ENCODE peak calls at places on chromosome 6, in seven cellular contexts. One of them, this sample, is unnamed. For H3K36me3, the result is how much of the 10 kb centered on the place peaks cover.

GRCh38 chr6:144378437-144378836 is 93.3 kb downstream of the UTRN start:
- DNase-seq in effector memory CD4-positive, alpha-beta T cell: no peak
- DNase-seq in left ventricle myocardium inferior: no peak
- DNase-seq in SJSA1: no peak
- DNase-seq in PC-9: no peak
- DNase-seq in uterus: no peak
- DNase-seq in small intestine: peak
- DNase-seq in this sample: no peak

GRCh38 chr6:11973238-11973637 is 38.9 kb upstream of the HIVEP1 start:
- DNase-seq in effector memory CD4-positive, alpha-beta T cell: no peak
- DNase-seq in left ventricle myocardium inferior: no peak
- DNase-seq in SJSA1: no peak
- DNase-seq in PC-9: no peak
- DNase-seq in uterus: no peak
- DNase-seq in small intestine: no peak
- DNase-seq in this sample: no peak

GRCh38 chr6:168161371-168161750 is 82.3 kb upstream of the FRMD1 start:
- DNase-seq in effector memory CD4-positive, alpha-beta T cell: no peak
- DNase-seq in left ventricle myocardium inferior: no peak
- DNase-seq in SJSA1: no peak
- DNase-seq in PC-9: no peak
- DNase-seq in uterus: no peak
- DNase-seq in small intestine: no peak
- DNase-seq in this sample: no peak

GRCh38 chr6:99129835-99130234 is 182.1 kb upstream of the FBXL4 start:
- DNase-seq in effector memory CD4-positive, alpha-beta T cell: no peak
- DNase-seq in left ventricle myocardium inferior: no peak
- DNase-seq in SJSA1: no peak
- DNase-seq in PC-9: no peak
- DNase-seq in uterus: no peak
- DNase-seq in small intestine: no peak
- DNase-seq in this sample: no peak

GRCh38 chr6:97282238-97282725 is 734 bp downstream of the MMS22L start:
- DNase-seq in effector memory CD4-positive, alpha-beta T cell: no peak
- DNase-seq in left ventricle myocardium inferior: no peak
- DNase-seq in SJSA1: no peak
- DNase-seq in PC-9: no peak
- DNase-seq in uterus: no peak
- DNase-seq in small intestine: peak
- DNase-seq in this sample: no peak

GRCh38 chr6:9977451-9977850 is 437.4 kb downstream of the TFAP2A start:
- DNase-seq in effector memory CD4-positive, alpha-beta T cell: no peak
- DNase-seq in left ventricle myocardium inferior: no peak
- DNase-seq in SJSA1: no peak
- DNase-seq in PC-9: no peak
- DNase-seq in uterus: no peak
- DNase-seq in small intestine: no peak
- DNase-seq in this sample: no peak

GRCh38 chr6:52503344-52503747 is 73.5 kb downstream of the TRAM2 start:
- DNase-seq in effector memory CD4-positive, alpha-beta T cell: no peak
- DNase-seq in left ventricle myocardium inferior: peak
- DNase-seq in SJSA1: peak
- DNase-seq in PC-9: no peak
- DNase-seq in uterus: no peak
- DNase-seq in small intestine: no peak
- DNase-seq in this sample: no peak

GRCh38 chr6:41239467-41240159 is 11.5 kb downstream of the TREML4 start:
- DNase-seq in effector memory CD4-positive, alpha-beta T cell: no peak
- DNase-seq in left ventricle myocardium inferior: no peak
- DNase-seq in SJSA1: no peak
- DNase-seq in PC-9: no peak
- DNase-seq in uterus: no peak
- DNase-seq in small intestine: no peak
- DNase-seq in this sample: no peak

GRCh38 chr6:82364087-82365010 is 732 bp downstream of the TPBG start:
- DNase-seq in effector memory CD4-positive, alpha-beta T cell: no peak
- DNase-seq in left ventricle myocardium inferior: peak
- DNase-seq in SJSA1: peak
- DNase-seq in PC-9: peak
- DNase-seq in uterus: peak
- DNase-seq in small intestine: peak
- DNase-seq in this sample: peak

GRCh38 chr6:10668126-10668917 is 26.1 kb downstream of the C6orf52 start:
- DNase-seq in effector memory CD4-positive, alpha-beta T cell: no peak
- DNase-seq in left ventricle myocardium inferior: no peak
- DNase-seq in SJSA1: no peak
- DNase-seq in PC-9: no peak
- DNase-seq in uterus: no peak
- DNase-seq in small intestine: no peak
- DNase-seq in this sample: no peak

GRCh38 chr6:3381233-3382065 is 75.4 kb downstream of the SLC22A23 start:
- DNase-seq in effector memory CD4-positive, alpha-beta T cell: no peak
- DNase-seq in left ventricle myocardium inferior: no peak
- DNase-seq in SJSA1: no peak
- DNase-seq in PC-9: no peak
- DNase-seq in uterus: no peak
- DNase-seq in small intestine: no peak
- DNase-seq in this sample: no peak

GRCh38 chr6:45195137-45195536 is 133.0 kb upstream of the RUNX2 start:
- DNase-seq in effector memory CD4-positive, alpha-beta T cell: no peak
- DNase-seq in left ventricle myocardium inferior: no peak
- DNase-seq in SJSA1: no peak
- DNase-seq in PC-9: no peak
- DNase-seq in uterus: no peak
- DNase-seq in small intestine: no peak
- DNase-seq in this sample: no peak

GRCh38 chr6:148435386-148435785 is 92.7 kb downstream of the SASH1 start:
- DNase-seq in effector memory CD4-positive, alpha-beta T cell: no peak
- DNase-seq in left ventricle myocardium inferior: no peak
- DNase-seq in SJSA1: no peak
- DNase-seq in PC-9: no peak
- DNase-seq in uterus: no peak
- DNase-seq in small intestine: no peak
- DNase-seq in this sample: no peak

GRCh38 chr6:15400572-15401004 is 154.7 kb downstream of the JARID2 start:
- DNase-seq in effector memory CD4-positive, alpha-beta T cell: no peak
- DNase-seq in left ventricle myocardium inferior: peak
- DNase-seq in SJSA1: no peak
- DNase-seq in PC-9: no peak
- DNase-seq in uterus: peak
- DNase-seq in small intestine: no peak
- DNase-seq in this sample: peak

GRCh38 chr6:15401120-15401519 is 155.3 kb downstream of the JARID2 start:
- DNase-seq in effector memory CD4-positive, alpha-beta T cell: no peak
- DNase-seq in left ventricle myocardium inferior: no peak
- DNase-seq in SJSA1: no peak
- DNase-seq in PC-9: no peak
- DNase-seq in uterus: no peak
- DNase-seq in small intestine: no peak
- DNase-seq in this sample: no peak

GRCh38 chr6:15401769-15402250 is 155.9 kb downstream of the JARID2 start:
- DNase-seq in effector memory CD4-positive, alpha-beta T cell: no peak
- DNase-seq in left ventricle myocardium inferior: no peak
- DNase-seq in SJSA1: no peak
- DNase-seq in PC-9: peak
- DNase-seq in uterus: no peak
- DNase-seq in small intestine: peak
- DNase-seq in this sample: no peak

GRCh38 chr6:15398657-15399287 is 152.9 kb downstream of the JARID2 start:
- DNase-seq in effector memory CD4-positive, alpha-beta T cell: no peak
- DNase-seq in left ventricle myocardium inferior: no peak
- DNase-seq in SJSA1: no peak
- DNase-seq in PC-9: no peak
- DNase-seq in uterus: no peak
- DNase-seq in small intestine: no peak
- DNase-seq in this sample: no peak

DNA sequence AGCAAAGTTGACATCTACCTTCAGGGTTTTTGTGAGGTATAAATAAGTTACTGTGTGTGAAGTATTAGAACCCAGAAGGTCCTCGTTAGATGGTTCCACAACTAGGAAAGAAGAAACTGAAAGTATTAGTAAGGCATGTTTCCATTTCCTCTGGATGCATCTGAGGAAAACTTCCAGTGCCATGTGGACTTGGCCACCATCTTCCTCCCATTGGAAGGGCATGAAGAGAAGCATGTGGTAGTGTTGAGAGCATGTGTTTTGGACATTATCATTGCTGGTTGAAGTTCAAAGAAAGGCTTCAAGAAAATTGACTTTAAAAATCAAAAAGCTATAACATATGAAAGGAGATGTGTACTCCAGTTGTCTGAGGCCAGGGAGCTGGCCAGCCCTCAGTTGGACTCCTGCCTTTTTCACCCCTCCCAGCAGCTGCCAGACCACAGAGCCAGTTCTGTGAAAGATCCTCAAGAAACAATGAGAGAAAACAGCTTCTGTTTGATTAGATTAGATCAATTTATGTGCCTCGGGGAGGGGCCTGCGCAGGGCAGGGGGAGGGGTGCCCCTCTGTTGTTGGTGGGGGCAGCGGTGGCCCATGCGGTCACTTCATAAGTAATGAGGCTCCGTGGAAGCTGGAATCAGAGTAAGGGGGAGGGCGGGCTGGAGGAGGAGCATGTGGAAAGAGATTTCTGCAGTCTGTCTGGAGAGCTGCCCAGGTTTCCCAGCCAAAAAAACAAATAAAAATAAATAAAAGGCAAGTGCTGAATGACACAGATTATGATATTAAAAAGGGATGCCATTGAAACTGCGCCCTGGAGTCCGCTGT is 154.0 kb downstream of the JARID2 start:
- DNase-seq in effector memory CD4-positive, alpha-beta T cell: no peak
- DNase-seq in left ventricle myocardium inferior: peak
- DNase-seq in SJSA1: peak
- DNase-seq in PC-9: no peak
- DNase-seq in uterus: peak
- DNase-seq in small intestine: no peak
- DNase-seq in this sample: peak
- H3K4me3 ChIP-seq in effector memory CD4-positive, alpha-beta T cell: no peak
- H3K4me3 ChIP-seq in left ventricle myocardium inferior: peak
- H3K4me3 ChIP-seq in SJSA1: no peak
- H3K4me3 ChIP-seq in PC-9: no peak
- H3K4me3 ChIP-seq in uterus: peak
- H3K4me3 ChIP-seq in small intestine: no peak
- H3K4me3 ChIP-seq in this sample: no peak

DNA sequence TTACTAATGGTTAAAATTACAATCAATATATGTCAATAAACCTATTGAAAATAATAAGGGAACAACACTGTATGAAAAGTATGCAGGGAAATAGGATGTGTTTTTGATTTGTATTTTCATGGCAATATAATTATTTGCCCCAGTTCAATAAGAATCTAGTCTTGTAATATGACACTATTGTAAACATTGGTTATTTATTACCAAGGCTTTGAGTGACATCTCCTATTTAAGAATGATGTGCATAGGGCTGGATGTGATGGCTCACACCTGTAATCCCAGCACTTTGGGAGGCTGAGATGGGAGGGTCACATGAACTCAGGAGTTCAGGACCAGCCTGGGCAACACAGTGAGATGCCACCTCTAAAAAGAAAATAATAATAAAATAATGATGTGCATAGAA is 78.6 kb upstream of the DTNBP1 start:
- DNase-seq in effector memory CD4-positive, alpha-beta T cell: no peak
- DNase-seq in left ventricle myocardium inferior: no peak
- DNase-seq in SJSA1: no peak
- DNase-seq in PC-9: no peak
- DNase-seq in uterus: no peak
- DNase-seq in small intestine: no peak
- DNase-seq in this sample: no peak
- H3K36me3 ChIP-seq in effector memory CD4-positive, alpha-beta T cell: under half
- H3K36me3 ChIP-seq in left ventricle myocardium inferior: under half
- H3K36me3 ChIP-seq in SJSA1: under half
- H3K36me3 ChIP-seq in PC-9: under half
- H3K36me3 ChIP-seq in uterus: under half
- H3K36me3 ChIP-seq in small intestine: under half
- H3K36me3 ChIP-seq in this sample: under half

DNA sequence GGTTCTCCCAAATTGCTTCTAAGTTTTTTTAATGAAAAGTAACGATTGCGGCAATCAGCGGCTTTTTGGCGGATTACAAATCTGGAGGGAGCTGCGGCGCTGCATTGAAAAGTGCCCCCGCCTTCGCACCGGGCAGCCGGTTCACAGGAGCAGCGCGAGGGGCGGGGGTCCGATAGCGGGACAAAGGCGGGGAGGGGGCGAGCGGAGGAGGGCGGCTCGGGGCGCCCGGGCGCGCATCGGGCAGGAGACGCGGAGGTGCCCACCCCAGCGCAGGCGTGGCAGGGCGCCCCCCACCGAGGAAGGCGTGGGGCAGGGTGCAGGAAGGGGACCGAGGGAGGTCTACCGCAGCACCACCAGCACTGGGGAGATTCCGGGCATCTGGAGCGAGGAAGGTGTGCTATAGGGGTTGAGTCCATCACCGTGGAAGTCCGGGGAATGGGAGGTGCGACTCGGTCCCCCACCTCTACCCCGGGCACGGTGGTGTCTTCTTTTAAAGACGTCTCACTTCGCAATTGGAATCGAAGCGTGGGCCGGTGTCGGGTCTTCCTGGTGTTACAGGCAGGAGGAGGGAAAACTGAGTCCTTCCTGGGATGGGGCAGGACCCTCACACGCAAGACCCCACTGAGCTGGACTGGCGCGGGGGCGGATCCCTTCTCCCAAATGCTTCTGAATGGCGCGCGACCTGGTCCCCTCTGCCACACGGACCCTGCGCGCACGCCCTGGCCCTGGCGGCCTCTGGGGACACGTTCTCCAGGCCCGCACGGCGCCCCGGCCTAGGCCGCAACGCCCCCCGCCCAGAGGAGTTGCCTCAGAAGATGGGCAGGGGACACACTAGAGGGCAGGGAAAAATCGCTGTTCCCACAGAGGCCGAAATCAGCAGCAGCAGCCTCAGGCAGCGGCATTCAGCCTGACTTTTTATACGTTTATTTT is 44.9 kb upstream of the OSTM1 start:
- DNase-seq in effector memory CD4-positive, alpha-beta T cell: no peak
- DNase-seq in left ventricle myocardium inferior: no peak
- DNase-seq in SJSA1: no peak
- DNase-seq in PC-9: no peak
- DNase-seq in uterus: no peak
- DNase-seq in small intestine: no peak
- DNase-seq in this sample: no peak
- H3K4me3 ChIP-seq in effector memory CD4-positive, alpha-beta T cell: peak
- H3K4me3 ChIP-seq in left ventricle myocardium inferior: peak
- H3K4me3 ChIP-seq in SJSA1: peak
- H3K4me3 ChIP-seq in PC-9: no peak
- H3K4me3 ChIP-seq in uterus: no peak
- H3K4me3 ChIP-seq in small intestine: no peak
- H3K4me3 ChIP-seq in this sample: no peak

DNA sequence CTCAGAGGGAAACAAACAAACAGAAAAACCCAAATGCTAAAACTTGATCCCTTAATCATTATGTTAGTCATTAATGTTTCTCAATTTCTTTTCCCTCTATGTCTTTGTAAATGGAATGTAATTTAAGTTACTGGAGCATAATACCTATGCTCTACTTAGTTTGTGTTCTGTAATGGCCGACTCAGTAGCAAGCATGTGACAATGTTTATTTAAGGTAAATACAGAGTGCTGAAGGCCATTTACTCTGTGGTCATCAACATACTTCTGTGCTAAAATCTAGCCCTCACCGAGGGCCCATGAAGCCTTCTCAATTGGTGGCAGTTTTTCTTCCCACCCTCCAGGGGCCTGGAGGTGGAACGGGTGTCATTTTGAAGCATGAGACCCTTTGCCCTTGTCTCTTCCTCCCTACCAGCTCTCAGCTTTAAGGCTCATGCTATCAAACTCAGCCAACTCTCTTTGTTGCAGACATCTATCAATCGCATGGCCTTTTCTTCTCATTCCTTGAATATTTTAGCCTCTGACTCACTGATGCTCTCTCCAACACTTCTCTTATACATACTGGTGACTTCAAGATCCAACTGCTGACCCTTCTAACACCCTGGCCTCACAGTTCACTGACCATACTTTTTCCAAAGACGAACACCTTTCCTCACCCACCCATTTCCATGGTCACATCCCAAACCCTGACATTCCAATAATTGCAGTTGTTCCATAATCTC is 48.2 kb downstream of the STX7 start:
- DNase-seq in effector memory CD4-positive, alpha-beta T cell: no peak
- DNase-seq in left ventricle myocardium inferior: no peak
- DNase-seq in SJSA1: no peak
- DNase-seq in PC-9: peak
- DNase-seq in uterus: no peak
- DNase-seq in small intestine: no peak
- DNase-seq in this sample: no peak
- H3K36me3 ChIP-seq in effector memory CD4-positive, alpha-beta T cell: half or more
- H3K36me3 ChIP-seq in left ventricle myocardium inferior: half or more
- H3K36me3 ChIP-seq in SJSA1: under half
- H3K36me3 ChIP-seq in PC-9: half or more
- H3K36me3 ChIP-seq in uterus: under half
- H3K36me3 ChIP-seq in small intestine: under half
- H3K36me3 ChIP-seq in this sample: under half

This sample was measured in prostate gland.